ENCODE peak calls at places on chromosomes 5 and 9, in nine cellular contexts. T, J, D, Y, E, B, Q, X and Z are unnamed samples.

GRCh38 chr9:19000133-19000532 is 32.9 kb downstream of the SAXO1 start:
- DNase-seq in T (no peak), J (no peak), D (no peak), Y (no peak), E (no peak), B (no peak), Q (no peak), X (no peak), Z (no peak)

GRCh38 chr9:138049779-138050471 is 172.3 kb downstream of the CACNA1B start:
- DNase-seq in T (no peak), J (no peak), D (no peak), Y (no peak), E (peak; percentile 32), B (no peak), Q (no peak), X (no peak), Z (peak; percentile 52)

GRCh38 chr5:68047035-68047434 is 168.5 kb upstream of the PIK3R1 start:
- DNase-seq in T (no peak), J (no peak), D (no peak), Y (no peak), E (no peak), B (no peak), Q (no peak), X (no peak), Z (no peak)

GRCh38 chr9:89606049-89606481 is 1.3 kb downstream of the GADD45G start:
- DNase-seq in T (no peak), J (peak; percentile 85), D (no peak), Y (peak; percentile 29), E (peak; percentile 49), B (peak; percentile 64), Q (no peak), X (peak; percentile 19), Z (peak; percentile 82)

GRCh38 chr5:178626484-178627258 is at the start of gene CLK4:
- DNase-seq in T (peak; percentile 82), J (peak; percentile 94), D (peak; percentile 98), Y (peak; percentile 98), E (peak; percentile 94), B (peak; percentile 92), Q (peak; percentile 68), X (peak; percentile 90), Z (peak; percentile 95)

GRCh38 chr9:115850548-115851304 is 302.9 kb upstream of the PAPPA start:
- DNase-seq in T (no peak), J (no peak), D (no peak), Y (no peak), E (no peak), B (no peak), Q (no peak), X (no peak), Z (no peak)

GRCh38 chr5:72604111-72604792 is 97.0 kb upstream of the ZNF366 start:
- DNase-seq in T (no peak), J (no peak), D (no peak), Y (no peak), E (no peak), B (no peak), Q (no peak), X (no peak), Z (no peak)

GRCh38 chr9:18331808-18332209 is 142.1 kb upstream of the ADAMTSL1 start:
- DNase-seq in T (no peak), J (no peak), D (no peak), Y (no peak), E (no peak), B (peak; percentile 5), Q (no peak), X (no peak), Z (no peak)